ENCODE peak calls at places on chromosomes 16 and 17, in four cellular contexts. Z, C, T and G are unnamed samples.

GRCh38 chr16:89693931-89694783 is 7.3 kb downstream of the SPATA2L start:
- DNase-seq in T (no peak), C (peak; percentile 15), Z (no peak), G (no peak)

GRCh38 chr16:86387461-86388440 is 122.6 kb upstream of the FOXF1 start:
- DNase-seq in T (no peak), C (no peak), Z (peak; percentile 100), G (peak; percentile 99)

GRCh38 chr17:67400193-67400592 is 23.1 kb downstream of the PITPNC1 start:
- DNase-seq in C (no peak), Z (peak; percentile 12), T (peak; percentile 16), G (no peak)

GRCh38 chr17:59513934-59514841 is 51.2 kb upstream of the DHX40 start:
- DNase-seq in Z (peak; percentile 45), C (peak; percentile 68), T (peak; percentile 6), G (peak; percentile 65)

GRCh38 chr16:2874584-2875362 is 8.2 kb upstream of the FLYWCH2 start:
- DNase-seq in Z (peak; percentile 61), C (peak; percentile 89), T (peak; percentile 71), G (peak; percentile 86)

GRCh38 chr16:70258065-70258464 is 6.3 kb upstream of the EXOSC6 start:
- DNase-seq in T (no peak), Z (no peak), C (no peak), G (no peak)

GRCh38 chr17:80524150-80524712 is 20.4 kb upstream of the RPTOR start:
- DNase-seq in Z (no peak), T (no peak), C (peak; percentile 65), G (no peak)

GRCh38 chr16:53090591-53091507 is 36.1 kb downstream of the CHD9 start:
- DNase-seq in T (no peak), Z (peak; percentile 98), C (peak; percentile 29), G (peak; percentile 97)

GRCh38 chr16:66979011-66979717 is 9.2 kb upstream of the CES4A start:
- DNase-seq in Z (no peak), C (no peak), T (no peak), G (peak; percentile 66)

GRCh38 chr16:8953064-8953463 is 10.6 kb downstream of the USP7 start:
- DNase-seq in T (peak; percentile 50), Z (no peak), C (no peak), G (no peak)

GRCh38 chr17:58304735-58305486 is 23.7 kb downstream of the TSPOAP1 start:
- DNase-seq in C (peak; percentile 30), T (peak; percentile 3), Z (no peak), G (no peak)
- H2AFZ ChIP-seq in C (no peak overlapping the region), T (peak overlapping the region; percentile 57), Z (peak overlapping the region; percentile 78), G (no peak overlapping the region)

GRCh38 chr16:21284414-21284813 is 6.3 kb upstream of the CRYM start:
- DNase-seq in T (no peak), C (no peak), Z (no peak), G (no peak)
- H3K9ac ChIP-seq in T (no peak overlapping the region), C (no peak overlapping the region), Z (no peak overlapping the region), G (no peak overlapping the region)

GRCh38 chr16:84640145-84640544 is 8.2 kb upstream of the KLHL36 start:
- DNase-seq in Z (no peak), T (no peak), C (no peak), G (no peak)
- H2AFZ ChIP-seq in Z (no peak overlapping the region), T (no peak overlapping the region), C (no peak overlapping the region), G (no peak overlapping the region)

GRCh38 chr17:73613947-73614655 is 30.1 kb downstream of the SDK2 start:
- DNase-seq in Z (no peak), C (peak; percentile 89), T (no peak), G (no peak)

GRCh38 chr17:73613271-73613941 is 30.8 kb downstream of the SDK2 start:
- DNase-seq in C (peak; percentile 56), Z (no peak), T (no peak), G (no peak)

GRCh38 chr17:73620414-73620813 is 23.8 kb downstream of the SDK2 start:
- DNase-seq in C (no peak), Z (no peak), T (no peak), G (no peak)

GRCh38 chr17:73616120-73616872 is 27.9 kb downstream of the SDK2 start:
- DNase-seq in Z (no peak), T (no peak), C (no peak), G (no peak)

DNA sequence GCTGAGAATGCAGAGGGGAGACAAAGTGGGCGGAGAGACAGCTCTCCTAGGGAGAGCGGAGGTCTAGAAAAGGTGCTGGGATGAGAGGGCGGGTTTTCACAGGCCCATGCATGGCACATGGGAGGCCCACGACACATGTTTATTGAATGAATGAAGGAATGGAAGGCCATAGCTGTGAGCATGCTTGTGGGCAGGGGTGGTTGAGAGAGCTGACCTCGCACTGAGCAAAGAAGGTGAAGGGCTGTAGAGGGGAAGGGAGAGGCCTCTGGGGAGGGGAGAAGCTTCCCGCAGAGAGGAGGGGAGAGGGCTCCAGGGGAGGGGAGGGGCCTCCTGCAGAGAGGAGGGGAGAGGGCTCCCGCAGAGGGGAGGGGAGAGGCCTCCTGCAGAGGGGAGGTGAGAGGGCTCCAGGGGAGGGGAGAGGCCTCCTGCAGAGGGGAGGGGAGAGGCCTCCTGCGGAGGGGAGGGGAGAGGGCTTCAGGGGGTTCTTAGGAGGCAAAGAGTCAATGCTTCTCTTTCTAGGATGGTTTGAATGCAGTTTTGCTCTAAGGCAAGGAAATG is 27.3 kb downstream of the SDK2 start:
- DNase-seq in Z (no peak), C (no peak), T (no peak), G (no peak)
- H3K9ac ChIP-seq in Z (no peak overlapping the region), C (no peak overlapping the region), T (no peak overlapping the region), G (no peak overlapping the region)

DNA sequence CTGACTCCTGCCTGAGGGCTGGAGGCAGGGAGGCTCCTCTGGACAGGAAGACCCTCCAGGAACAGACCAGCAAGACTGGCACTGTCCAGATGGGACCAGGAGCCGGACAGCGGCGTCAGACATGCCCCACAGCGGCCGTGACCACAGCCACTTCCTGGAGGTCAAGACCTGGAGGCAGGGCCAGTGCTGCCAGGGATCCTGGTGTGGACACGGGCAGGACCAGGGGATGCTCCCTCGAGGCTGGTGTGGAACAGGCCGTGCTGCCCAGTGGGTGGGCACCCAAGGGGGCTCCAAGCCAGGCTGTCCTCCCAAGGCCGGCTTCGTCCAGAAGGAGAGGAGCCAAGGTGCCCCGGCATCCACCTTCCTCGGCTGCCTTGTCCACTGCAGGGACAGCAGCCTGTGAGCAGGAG is 4.5 kb upstream of the CCDC57 start:
- DNase-seq in Z (no peak), C (no peak), T (no peak), G (no peak)
- H2AFZ ChIP-seq in Z (peak overlapping the region; percentile 80), C (peak overlapping the region; percentile 25), T (no peak overlapping the region), G (no peak overlapping the region)

GRCh38 chr17:78045316-78045715 is 83.2 kb downstream of the TMC6 start:
- DNase-seq in Z (no peak), T (no peak), C (no peak), G (no peak)

GRCh38 chr17:78049609-78050008 is 78.9 kb downstream of the TMC6 start:
- DNase-seq in Z (no peak), C (no peak), T (no peak), G (no peak)

GRCh38 chr17:78044280-78044835 is 84.2 kb downstream of the TMC6 start:
- DNase-seq in C (no peak), Z (no peak), T (no peak), G (no peak)

GRCh38 chr17:78048346-78049292 is 79.9 kb downstream of the TMC6 start:
- DNase-seq in C (no peak), T (no peak), Z (no peak), G (no peak)

GRCh38 chr17:78046923-78047322 is 81.6 kb downstream of the TMC6 start:
- DNase-seq in T (no peak), Z (no peak), C (no peak), G (no peak)
- H3K9ac ChIP-seq in T (no peak overlapping the region), Z (no peak overlapping the region), C (no peak overlapping the region), G (no peak overlapping the region)

GRCh38 chr17:32927724-32928526 is at the start of gene TMEM98:
- DNase-seq in Z (peak; percentile 12), T (no peak), C (peak; percentile 89), G (peak; percentile 73)
- H2AFZ ChIP-seq in Z (peak within 1 kb of the TSS; percentile 96), T (no peak within 1 kb of the TSS), C (peak within 1 kb of the TSS; percentile 98), G (peak within 1 kb of the TSS; percentile 97)

DNA sequence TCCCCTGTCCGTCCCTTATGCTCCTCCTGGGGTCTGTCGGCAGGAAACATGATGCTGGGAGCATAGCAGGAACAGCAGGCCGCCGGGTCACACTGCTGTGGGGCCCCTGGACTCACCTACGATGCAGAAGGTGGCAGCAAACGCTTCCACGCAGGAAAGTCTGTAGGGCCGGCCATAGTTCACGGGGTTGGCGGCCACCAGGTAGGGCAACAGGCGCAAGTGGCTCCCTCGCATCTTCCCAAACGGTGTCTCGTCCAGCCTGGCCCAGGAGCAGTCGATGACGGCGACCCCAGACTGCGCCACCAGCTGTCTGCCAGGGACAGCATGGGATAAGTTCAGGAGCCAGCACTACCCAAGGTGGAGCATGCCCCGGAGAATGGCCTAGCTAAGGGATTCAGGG is 987 bp downstream of the TSR3 start:
- DNase-seq in Z (no peak), C (no peak), T (no peak), G (no peak)
- H3K9ac ChIP-seq in Z (peak overlapping the region; percentile 93), C (peak overlapping the region; percentile 82), T (peak overlapping the region; percentile 95), G (peak overlapping the region; percentile 92)

GRCh38 chr16:47967374-47967773 is 188.4 kb downstream of the ABCC12 start:
- DNase-seq in C (no peak), Z (no peak), T (no peak), G (no peak)
- H2AFZ ChIP-seq in C (no peak overlapping the region), Z (no peak overlapping the region), T (no peak overlapping the region), G (no peak overlapping the region)

DNA sequence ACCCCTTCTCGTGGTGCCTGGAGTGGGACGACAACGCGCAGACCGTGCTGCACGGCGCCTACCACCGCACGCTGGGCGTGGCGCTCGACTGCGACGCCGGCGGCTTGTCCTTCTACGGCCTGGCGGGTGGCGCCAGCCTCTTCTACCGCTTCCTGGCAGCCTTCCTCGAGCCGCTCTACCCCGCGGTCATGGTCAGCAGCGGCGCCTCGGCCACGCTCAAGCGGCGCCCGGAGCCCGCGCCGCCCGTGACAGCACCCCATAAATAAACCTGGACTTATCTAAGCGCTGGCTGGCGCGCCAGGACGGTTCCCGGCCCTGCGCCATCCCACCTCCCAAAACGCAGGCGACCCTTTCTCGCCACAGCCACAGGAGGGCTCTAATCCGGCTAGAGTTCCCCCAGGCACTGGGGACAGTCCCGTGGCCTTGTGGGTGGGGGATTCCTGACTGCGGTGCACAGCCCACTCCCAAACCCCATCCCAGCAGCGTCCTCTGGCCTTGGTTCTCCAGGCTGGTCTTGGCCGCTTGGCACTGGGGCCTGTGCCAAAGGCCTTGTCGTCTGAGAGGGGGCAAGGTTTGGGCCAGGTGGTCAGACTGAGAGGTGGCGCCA is 10.2 kb upstream of the SLC16A5 start:
- DNase-seq in Z (no peak), C (no peak), T (no peak), G (peak; percentile 47)
- H3K9ac ChIP-seq in Z (no peak overlapping the region), C (no peak overlapping the region), T (no peak overlapping the region), G (peak overlapping the region; percentile 54)